ENCODE peak calls at places on chromosomes 3 and 15, in eight cellular contexts. One of them, this sample, is unnamed.

GRCh38 chr15:71691700-71692417 is 118.5 kb upstream of the NR2E3 start:
- DNase-seq in RCC 7860: peak
- DNase-seq in T follicular helper cell: no peak
- DNase-seq in HT1080: peak
- DNase-seq in stimulated activated CD4-positive, alpha-beta T cell treated with anti-CD3 and anti-CD28 coated beads, TNF-alpha, amount 100 ng/mL, for 1 hour: no peak
- DNase-seq in epithelial cell of proximal tubule: peak
- DNase-seq in germinal center: no peak
- DNase-seq in hypothalamus: no peak
- DNase-seq in this sample: no peak

GRCh38 chr15:20353966-20354883 is 187.4 kb downstream of the GOLGA6L6 start:
- DNase-seq in germinal center: no peak
- DNase-seq in RCC 7860: no peak
- DNase-seq in stimulated activated CD4-positive, alpha-beta T cell treated with anti-CD3 and anti-CD28 coated beads, TNF-alpha, amount 100 ng/mL, for 1 hour: no peak
- DNase-seq in hypothalamus: no peak
- DNase-seq in epithelial cell of proximal tubule: no peak
- DNase-seq in T follicular helper cell: no peak
- DNase-seq in HT1080: no peak
- DNase-seq in this sample: peak

GRCh38 chr3:4228295-4228694 is 74.9 kb upstream of the SETMAR start:
- DNase-seq in RCC 7860: no peak
- DNase-seq in hypothalamus: no peak
- DNase-seq in T follicular helper cell: no peak
- DNase-seq in epithelial cell of proximal tubule: no peak
- DNase-seq in HT1080: no peak
- DNase-seq in stimulated activated CD4-positive, alpha-beta T cell treated with anti-CD3 and anti-CD28 coated beads, TNF-alpha, amount 100 ng/mL, for 1 hour: no peak
- DNase-seq in germinal center: no peak
- DNase-seq in this sample: no peak

GRCh38 chr15:92906563-92907081 is 6.5 kb downstream of the CHD2 start:
- DNase-seq in T follicular helper cell: peak
- DNase-seq in HT1080: peak
- DNase-seq in stimulated activated CD4-positive, alpha-beta T cell treated with anti-CD3 and anti-CD28 coated beads, TNF-alpha, amount 100 ng/mL, for 1 hour: no peak
- DNase-seq in RCC 7860: peak
- DNase-seq in hypothalamus: no peak
- DNase-seq in germinal center: peak
- DNase-seq in epithelial cell of proximal tubule: no peak
- DNase-seq in this sample: peak

GRCh38 chr15:27214032-27214431 is 243.1 kb downstream of the GABRG3 start:
- DNase-seq in RCC 7860: no peak
- DNase-seq in stimulated activated CD4-positive, alpha-beta T cell treated with anti-CD3 and anti-CD28 coated beads, TNF-alpha, amount 100 ng/mL, for 1 hour: no peak
- DNase-seq in T follicular helper cell: no peak
- DNase-seq in hypothalamus: no peak
- DNase-seq in HT1080: no peak
- DNase-seq in germinal center: no peak
- DNase-seq in epithelial cell of proximal tubule: no peak
- DNase-seq in this sample: no peak

GRCh38 chr15:57130956-57131355 is 212.5 kb downstream of the TCF12 start:
- DNase-seq in hypothalamus: no peak
- DNase-seq in germinal center: no peak
- DNase-seq in HT1080: no peak
- DNase-seq in stimulated activated CD4-positive, alpha-beta T cell treated with anti-CD3 and anti-CD28 coated beads, TNF-alpha, amount 100 ng/mL, for 1 hour: no peak
- DNase-seq in epithelial cell of proximal tubule: no peak
- DNase-seq in RCC 7860: no peak
- DNase-seq in T follicular helper cell: no peak
- DNase-seq in this sample: no peak

GRCh38 chr3:47416041-47416440 is 35.2 kb downstream of the PTPN23 start:
- DNase-seq in T follicular helper cell: no peak
- DNase-seq in epithelial cell of proximal tubule: no peak
- DNase-seq in HT1080: no peak
- DNase-seq in stimulated activated CD4-positive, alpha-beta T cell treated with anti-CD3 and anti-CD28 coated beads, TNF-alpha, amount 100 ng/mL, for 1 hour: no peak
- DNase-seq in RCC 7860: no peak
- DNase-seq in germinal center: peak
- DNase-seq in hypothalamus: no peak
- DNase-seq in this sample: no peak

GRCh38 chr3:64022451-64023186 is 675 bp downstream of the PSMD6 start:
- DNase-seq in hypothalamus: no peak
- DNase-seq in epithelial cell of proximal tubule: no peak
- DNase-seq in germinal center: no peak
- DNase-seq in HT1080: no peak
- DNase-seq in stimulated activated CD4-positive, alpha-beta T cell treated with anti-CD3 and anti-CD28 coated beads, TNF-alpha, amount 100 ng/mL, for 1 hour: peak
- DNase-seq in RCC 7860: no peak
- DNase-seq in T follicular helper cell: no peak
- DNase-seq in this sample: no peak

GRCh38 chr3:183295211-183295610 is 42.2 kb downstream of the B3GNT5 start:
- DNase-seq in germinal center: no peak
- DNase-seq in HT1080: peak
- DNase-seq in hypothalamus: no peak
- DNase-seq in epithelial cell of proximal tubule: no peak
- DNase-seq in RCC 7860: no peak
- DNase-seq in T follicular helper cell: no peak
- DNase-seq in stimulated activated CD4-positive, alpha-beta T cell treated with anti-CD3 and anti-CD28 coated beads, TNF-alpha, amount 100 ng/mL, for 1 hour: no peak
- DNase-seq in this sample: no peak

GRCh38 chr3:128282392-128283196 is 129.3 kb downstream of the EEFSEC start:
- DNase-seq in HT1080: no peak
- DNase-seq in epithelial cell of proximal tubule: no peak
- DNase-seq in hypothalamus: no peak
- DNase-seq in germinal center: no peak
- DNase-seq in RCC 7860: no peak
- DNase-seq in stimulated activated CD4-positive, alpha-beta T cell treated with anti-CD3 and anti-CD28 coated beads, TNF-alpha, amount 100 ng/mL, for 1 hour: no peak
- DNase-seq in T follicular helper cell: no peak
- DNase-seq in this sample: no peak

GRCh38 chr3:191085091-191085490 is 114.0 kb upstream of the OSTN start:
- DNase-seq in stimulated activated CD4-positive, alpha-beta T cell treated with anti-CD3 and anti-CD28 coated beads, TNF-alpha, amount 100 ng/mL, for 1 hour: no peak
- DNase-seq in epithelial cell of proximal tubule: no peak
- DNase-seq in T follicular helper cell: no peak
- DNase-seq in germinal center: no peak
- DNase-seq in HT1080: peak
- DNase-seq in RCC 7860: no peak
- DNase-seq in hypothalamus: no peak
- DNase-seq in this sample: no peak

This sample was measured in activated T-helper 2 cell treated with anti-CD3 and anti-CD28 coated beads, Interferon-gamma antibody, Interleukin-2, Interleukin-4, amounts not matched to agents 10 μg/mL and 5 μg/mL and 100 μg/mL, durations not matched to agents 14 hours and 24 hours and 36 hours.